ENCODE peak calls at places on chromosomes 4 and X, in nine cellular contexts. One of them, this sample, is unnamed.

GRCh38 chr4:143411527-143412480 is 75.1 kb downstream of the GAB1 start:
- DNase-seq in NB4: no peak
- DNase-seq in HFF-Myc: no peak
- DNase-seq in stimulated activated naive CD8-positive, alpha-beta T cell treated with anti-CD3 and anti-CD28 coated beads, Interleukin-15, amount 100 ng/mL, for 72 hours: no peak
- DNase-seq in HS-5: no peak
- DNase-seq in stimulated activated CD4-positive, alpha-beta T cell treated with anti-CD3 and anti-CD28 coated beads, Interleukin-15, amount 100 ng/mL, for 48 hours: no peak
- DNase-seq in CD8-positive, alpha-beta memory T cell: no peak
- DNase-seq in T1000: no peak
- DNase-seq in fibroblast of lung: peak; percentile 51
- DNase-seq in this sample: no peak

GRCh38 chr4:100114909-100115308 is 75.4 kb downstream of the DDIT4L start:
- DNase-seq in stimulated activated naive CD8-positive, alpha-beta T cell treated with anti-CD3 and anti-CD28 coated beads, Interleukin-15, amount 100 ng/mL, for 72 hours: no peak
- DNase-seq in CD8-positive, alpha-beta memory T cell: no peak
- DNase-seq in stimulated activated CD4-positive, alpha-beta T cell treated with anti-CD3 and anti-CD28 coated beads, Interleukin-15, amount 100 ng/mL, for 48 hours: no peak
- DNase-seq in HFF-Myc: no peak
- DNase-seq in T1000: no peak
- DNase-seq in HS-5: no peak
- DNase-seq in NB4: no peak
- DNase-seq in fibroblast of lung: no peak
- DNase-seq in this sample: no peak

GRCh38 chrX:139559383-139560042 is 29.0 kb downstream of the F9 start:
- DNase-seq in NB4: peak; percentile 62
- DNase-seq in T1000: no peak
- DNase-seq in fibroblast of lung: peak; percentile 62
- DNase-seq in stimulated activated naive CD8-positive, alpha-beta T cell treated with anti-CD3 and anti-CD28 coated beads, Interleukin-15, amount 100 ng/mL, for 72 hours: peak; percentile 1
- DNase-seq in HS-5: peak; percentile 14
- DNase-seq in stimulated activated CD4-positive, alpha-beta T cell treated with anti-CD3 and anti-CD28 coated beads, Interleukin-15, amount 100 ng/mL, for 48 hours: peak; percentile 7
- DNase-seq in HFF-Myc: no peak
- DNase-seq in CD8-positive, alpha-beta memory T cell: no peak
- DNase-seq in this sample: no peak

GRCh38 chr4:124833831-124834505 is 121.4 kb upstream of the ANKRD50 start:
- DNase-seq in NB4: no peak
- DNase-seq in stimulated activated CD4-positive, alpha-beta T cell treated with anti-CD3 and anti-CD28 coated beads, Interleukin-15, amount 100 ng/mL, for 48 hours: no peak
- DNase-seq in HFF-Myc: no peak
- DNase-seq in HS-5: no peak
- DNase-seq in fibroblast of lung: no peak
- DNase-seq in CD8-positive, alpha-beta memory T cell: no peak
- DNase-seq in T1000: no peak
- DNase-seq in stimulated activated naive CD8-positive, alpha-beta T cell treated with anti-CD3 and anti-CD28 coated beads, Interleukin-15, amount 100 ng/mL, for 72 hours: no peak
- DNase-seq in this sample: no peak

GRCh38 chr4:178090640-178091411 is 648.6 kb upstream of the AGA start:
- DNase-seq in NB4: no peak
- DNase-seq in T1000: no peak
- DNase-seq in HS-5: no peak
- DNase-seq in stimulated activated CD4-positive, alpha-beta T cell treated with anti-CD3 and anti-CD28 coated beads, Interleukin-15, amount 100 ng/mL, for 48 hours: no peak
- DNase-seq in fibroblast of lung: no peak
- DNase-seq in HFF-Myc: no peak
- DNase-seq in stimulated activated naive CD8-positive, alpha-beta T cell treated with anti-CD3 and anti-CD28 coated beads, Interleukin-15, amount 100 ng/mL, for 72 hours: no peak
- DNase-seq in CD8-positive, alpha-beta memory T cell: no peak
- DNase-seq in this sample: no peak

GRCh38 chr4:1809754-1810502 is 16.8 kb downstream of the FGFR3 start:
- DNase-seq in T1000: peak; percentile 33
- DNase-seq in stimulated activated CD4-positive, alpha-beta T cell treated with anti-CD3 and anti-CD28 coated beads, Interleukin-15, amount 100 ng/mL, for 48 hours: peak; percentile 65
- DNase-seq in fibroblast of lung: peak; percentile 57
- DNase-seq in HS-5: no peak
- DNase-seq in HFF-Myc: peak; percentile 25
- DNase-seq in CD8-positive, alpha-beta memory T cell: peak; percentile 51
- DNase-seq in stimulated activated naive CD8-positive, alpha-beta T cell treated with anti-CD3 and anti-CD28 coated beads, Interleukin-15, amount 100 ng/mL, for 72 hours: peak; percentile 83
- DNase-seq in NB4: peak; percentile 91
- DNase-seq in this sample: peak; percentile 53

GRCh38 chr4:25860586-25861421 is 2.0 kb downstream of the SEL1L3 start:
- DNase-seq in T1000: no peak
- DNase-seq in HFF-Myc: no peak
- DNase-seq in HS-5: peak; percentile 8
- DNase-seq in NB4: peak; percentile 84
- DNase-seq in fibroblast of lung: peak; percentile 55
- DNase-seq in stimulated activated naive CD8-positive, alpha-beta T cell treated with anti-CD3 and anti-CD28 coated beads, Interleukin-15, amount 100 ng/mL, for 72 hours: no peak
- DNase-seq in CD8-positive, alpha-beta memory T cell: no peak
- DNase-seq in stimulated activated CD4-positive, alpha-beta T cell treated with anti-CD3 and anti-CD28 coated beads, Interleukin-15, amount 100 ng/mL, for 48 hours: no peak
- DNase-seq in this sample: no peak

GRCh38 chrX:111095974-111096870 is at the start of gene PAK3:
- DNase-seq in fibroblast of lung: peak; percentile 33
- DNase-seq in stimulated activated naive CD8-positive, alpha-beta T cell treated with anti-CD3 and anti-CD28 coated beads, Interleukin-15, amount 100 ng/mL, for 72 hours: peak; percentile 3
- DNase-seq in NB4: no peak
- DNase-seq in T1000: no peak
- DNase-seq in HFF-Myc: peak; percentile 3
- DNase-seq in CD8-positive, alpha-beta memory T cell: no peak
- DNase-seq in HS-5: no peak
- DNase-seq in stimulated activated CD4-positive, alpha-beta T cell treated with anti-CD3 and anti-CD28 coated beads, Interleukin-15, amount 100 ng/mL, for 48 hours: no peak
- DNase-seq in this sample: no peak

GRCh38 chr4:20044502-20044911 is 207.2 kb upstream of the SLIT2 start:
- DNase-seq in NB4: no peak
- DNase-seq in stimulated activated CD4-positive, alpha-beta T cell treated with anti-CD3 and anti-CD28 coated beads, Interleukin-15, amount 100 ng/mL, for 48 hours: no peak
- DNase-seq in HFF-Myc: no peak
- DNase-seq in T1000: no peak
- DNase-seq in stimulated activated naive CD8-positive, alpha-beta T cell treated with anti-CD3 and anti-CD28 coated beads, Interleukin-15, amount 100 ng/mL, for 72 hours: no peak
- DNase-seq in fibroblast of lung: peak; percentile 77
- DNase-seq in HS-5: no peak
- DNase-seq in CD8-positive, alpha-beta memory T cell: no peak
- DNase-seq in this sample: no peak